ENCODE peak calls at places on chromosome 18, in ten cellular contexts. G is activated CD4-positive, alpha-beta T cell treated with anti-CD3 and anti-CD28 coated beads for 24 hours; L is fibroblast of the aortic adventitia; U is M059J; B is DMS153; N is HEK293T; Z is islet precursor cell; E is non-pigmented ciliary epithelial cell; M is NCI-H2081; Q is body of pancreas. K is an unnamed sample.
A peak's percentile ranks its signal among the peaks of the same experiment; 100 is the strongest.

GRCh38 chr18:44683566-44683965 is 2.9 kb downstream of the SETBP1 start:
- DNase-seq in G (no peak), M (no peak), Z (no peak), Q (no peak), B (no peak), L (peak; percentile 43), E (no peak), U (no peak), N (no peak), K (no peak)

GRCh38 chr18:79576686-79577351 is 102.8 kb upstream of the CTDP1 start:
- DNase-seq in U (no peak), N (no peak), B (no peak), E (no peak), L (peak; percentile 24), M (peak; percentile 65), Z (peak; percentile 41), Q (peak; percentile 90), G (no peak), K (peak; percentile 67)

GRCh38 chr18:67525328-67526110 is 9.0 kb upstream of the DSEL start:
- DNase-seq in M (no peak), U (peak; percentile 97), Z (peak; percentile 95), L (peak; percentile 99), N (no peak), E (peak; percentile 97), Q (peak; percentile 65), B (no peak), G (no peak), K (peak; percentile 99)

GRCh38 chr18:55781481-55781957 is 193.5 kb upstream of the TCF4 start:
- DNase-seq in U (peak; percentile 83), B (peak; percentile 52), G (no peak), L (peak; percentile 77), E (peak; percentile 60), N (peak; percentile 40), M (peak; percentile 83), Q (peak; percentile 25), Z (peak; percentile 85), K (peak; percentile 88)

GRCh38 chr18:57475903-57476302 is 40.7 kb downstream of the ONECUT2 start:
- DNase-seq in B (no peak), E (no peak), Q (no peak), M (no peak), U (no peak), G (no peak), Z (no peak), N (no peak), L (no peak), K (no peak)

GRCh38 chr18:9135081-9135911 is 1.3 kb upstream of the ANKRD12 start:
- DNase-seq in U (no peak), G (no peak), B (no peak), Z (no peak), L (no peak), N (no peak), E (no peak), Q (no peak), M (no peak), K (no peak)

GRCh38 chr18:70931942-70932814 is 643.3 kb downstream of the SOCS6 start:
- DNase-seq in L (peak; percentile 79), Z (no peak), M (peak; percentile 43), B (peak; percentile 18), G (no peak), N (no peak), U (peak; percentile 12), Q (no peak), E (peak; percentile 28), K (peak; percentile 73)

GRCh38 chr18:48563027-48563426 is 24.2 kb downstream of the CTIF start:
- DNase-seq in N (no peak), B (no peak), L (peak; percentile 66), Q (no peak), G (no peak), E (peak; percentile 50), Z (peak; percentile 86), U (peak; percentile 92), M (no peak), K (peak; percentile 66)

GRCh38 chr18:30623401-30624065 is 419.0 kb downstream of the DSC3 start:
- DNase-seq in G (no peak), N (no peak), Q (no peak), U (no peak), Z (no peak), L (no peak), E (no peak), M (no peak), B (no peak), K (peak; percentile 1)

GRCh38 chr18:48952287-48953095 is 1.7 kb upstream of the SMAD7 start:
- DNase-seq in E (no peak), U (peak; percentile 90), B (peak; percentile 64), Q (peak; percentile 85), N (peak; percentile 55), L (peak; percentile 83), G (peak; percentile 27), Z (peak; percentile 99), M (peak; percentile 64), K (peak; percentile 89)

GRCh38 chr18:51193621-51194287 is 3.7 kb downstream of the MEX3C start:
- DNase-seq in U (peak; percentile 18), G (no peak), Q (no peak), B (no peak), M (no peak), L (peak; percentile 40), N (no peak), Z (no peak), E (no peak), K (peak; percentile 25)

GRCh38 chr18:35521133-35521532 is 23.4 kb upstream of the INO80C start:
- DNase-seq in L (no peak), E (no peak), M (no peak), G (no peak), Q (no peak), U (no peak), B (no peak), N (peak; percentile 5), Z (no peak), K (no peak)

GRCh38 chr18:75896865-75897264 is 469.4 kb upstream of the SMIM21 start:
- DNase-seq in G (no peak), E (no peak), U (peak; percentile 12), N (peak; percentile 25), M (peak; percentile 91), Z (peak; percentile 65), B (peak; percentile 70), Q (peak; percentile 18), L (no peak), K (peak; percentile 1)

GRCh38 chr18:46815661-46816060 is 58.8 kb upstream of the ST8SIA5 start:
- DNase-seq in L (no peak), E (no peak), B (no peak), Q (no peak), G (no peak), N (no peak), Z (no peak), U (no peak), M (no peak), K (no peak)

GRCh38 chr18:34467059-34467458 is 242.3 kb upstream of the NOL4 start:
- DNase-seq in E (no peak), Z (no peak), L (no peak), M (no peak), G (no peak), B (no peak), U (peak; percentile 16), N (no peak), Q (no peak), K (peak; percentile 1)

GRCh38 chr18:6652098-6652497 is 77.4 kb upstream of the ARHGAP28 start:
- DNase-seq in U (no peak), M (no peak), N (no peak), Q (no peak), B (no peak), E (no peak), G (no peak), Z (no peak), L (no peak), K (no peak)

GRCh38 chr18:73952296-73952946 is 195.2 kb downstream of the FBXO15 start:
- DNase-seq in N (no peak), L (no peak), U (peak; percentile 61), G (no peak), Z (no peak), B (no peak), M (peak; percentile 2), E (no peak), Q (no peak), K (no peak)

GRCh38 chr18:62249478-62250097 is 62.5 kb downstream of the RELCH start:
- DNase-seq in L (peak; percentile 88), U (peak; percentile 78), Z (peak; percentile 72), Q (peak; percentile 90), G (peak; percentile 56), N (peak; percentile 28), M (peak; percentile 69), B (peak; percentile 54), E (peak; percentile 46), K (peak; percentile 93)

GRCh38 chr18:51936115-51936514 is 403.9 kb upstream of the DCC start:
- DNase-seq in Z (no peak), Q (no peak), L (no peak), G (no peak), U (no peak), B (no peak), M (no peak), E (no peak), N (no peak), K (no peak)

GRCh38 chr18:13473751-13474150 is 252.6 kb downstream of the FAM210A start:
- DNase-seq in M (no peak), B (no peak), L (no peak), G (no peak), E (no peak), Q (no peak), U (no peak), Z (no peak), N (no peak), K (no peak)

GRCh38 chr18:63505566-63506335 is 29.0 kb downstream of the SERPINB5 start:
- DNase-seq in M (no peak), N (peak; percentile 32), Z (no peak), L (peak; percentile 35), B (no peak), E (no peak), Q (peak; percentile 9), U (peak; percentile 50), G (peak; percentile 11), K (peak; percentile 30)

GRCh38 chr18:22604390-22604985 is 186.8 kb upstream of the CTAGE1 start:
- DNase-seq in B (no peak), E (no peak), G (no peak), U (peak; percentile 45), M (no peak), L (peak; percentile 93), Z (no peak), N (no peak), Q (peak; percentile 42), K (peak; percentile 66)

GRCh38 chr18:76490701-76491171 is 4.3 kb downstream of the ZNF516 start:
- DNase-seq in M (peak; percentile 61), U (peak; percentile 29), Q (peak; percentile 85), N (no peak), Z (peak; percentile 76), L (no peak), E (no peak), G (no peak), B (peak; percentile 6), K (no peak)

GRCh38 chr18:45353530-45353929 is 261.7 kb upstream of the SLC14A2 start:
- DNase-seq in Z (no peak), N (no peak), B (no peak), M (no peak), Q (no peak), E (no peak), U (peak; percentile 44), G (no peak), L (no peak), K (no peak)

GRCh38 chr18:25896178-25896780 is 194.1 kb downstream of the SS18 start:
- DNase-seq in B (no peak), N (peak; percentile 70), Q (no peak), E (peak; percentile 17), M (peak; percentile 78), L (peak; percentile 61), U (peak; percentile 67), G (no peak), Z (no peak), K (peak; percentile 71)

GRCh38 chr18:45727068-45727467 is 3.1 kb downstream of the SLC14A1 start:
- DNase-seq in M (no peak), L (no peak), Q (no peak), U (no peak), E (no peak), B (no peak), N (no peak), Z (no peak), G (no peak), K (no peak)

GRCh38 chr18:22471546-22472131 is 53.9 kb upstream of the CTAGE1 start:
- DNase-seq in E (no peak), L (peak; percentile 98), B (no peak), Z (no peak), G (no peak), U (peak; percentile 62), Q (peak; percentile 51), M (no peak), N (no peak), K (peak; percentile 83)

GRCh38 chr18:48783616-48784520 is 166.9 kb downstream of the SMAD7 start:
- DNase-seq in U (no peak), M (no peak), N (no peak), Z (no peak), E (no peak), G (no peak), Q (no peak), B (no peak), L (no peak), K (no peak)

K was measured in choroid plexus epithelial cell.